ENCODE peak calls at places on chromosome 6, in ten cellular contexts. I is lower lobe of right lung; S is AG04450; T is ovary; X is A673; K is activated CD4-positive, CD25-positive, alpha-beta regulatory T cell; N is neural crest cell; Q is psoas muscle; C is HEK293T; E is M059J. Y is an unnamed sample.

GRCh38 chr6:52089758-52090348 is 2.4 kb upstream of the PKHD1 start:
- DNase-seq in K (no peak), S (no peak), I (no peak), E (peak; percentile 6), X (no peak), T (no peak), C (no peak), Q (no peak), N (no peak), Y (no peak)

GRCh38 chr6:135301304-135301703 is 120.2 kb downstream of the MYB start:
- DNase-seq in C (no peak), S (no peak), K (no peak), T (no peak), X (no peak), N (no peak), I (no peak), E (no peak), Q (no peak), Y (no peak)

GRCh38 chr6:118697554-118697953 is 46.2 kb upstream of the CEP85L start:
- DNase-seq in Q (peak; percentile 36), T (no peak), N (no peak), C (no peak), K (no peak), X (peak; percentile 25), I (no peak), S (no peak), E (no peak), Y (no peak)

GRCh38 chr6:72246926-72247325 is 360.6 kb downstream of the RIMS1 start:
- DNase-seq in I (no peak), K (no peak), S (no peak), C (peak; percentile 10), X (peak; percentile 29), N (no peak), Q (no peak), E (peak; percentile 43), T (no peak), Y (no peak)

GRCh38 chr6:32148722-32149576 is 2.8 kb downstream of the PRRT1 start:
- DNase-seq in C (peak; percentile 48), N (no peak), I (peak; percentile 74), T (no peak), Q (peak; percentile 79), X (no peak), K (peak; percentile 57), E (no peak), S (no peak), Y (peak; percentile 45)

GRCh38 chr6:161922631-161923119 is 648.8 kb upstream of the AGPAT4 start:
- DNase-seq in I (no peak), Q (peak; percentile 62), X (peak; percentile 25), S (peak; percentile 16), C (peak; percentile 63), T (no peak), K (no peak), E (peak; percentile 70), N (peak; percentile 9), Y (no peak)

GRCh38 chr6:17986656-17987575 is 519 bp downstream of the KIF13A start:
- DNase-seq in S (no peak), C (peak; percentile 51), E (peak; percentile 75), I (peak; percentile 82), T (peak; percentile 56), N (peak; percentile 43), Q (peak; percentile 78), X (peak; percentile 52), K (no peak), Y (no peak)

GRCh38 chr6:13484827-13485226 is 2.6 kb downstream of the GFOD1 start:
- DNase-seq in T (no peak), X (no peak), I (no peak), C (no peak), N (no peak), Q (no peak), E (no peak), K (no peak), S (no peak), Y (no peak)

GRCh38 chr6:37516920-37517405 is 17.3 kb upstream of the CCDC167 start:
- DNase-seq in T (no peak), I (no peak), N (no peak), X (no peak), C (no peak), Q (no peak), K (no peak), S (no peak), E (peak; percentile 41), Y (no peak)

GRCh38 chr6:169048806-169049205 is 204.8 kb downstream of the THBS2 start:
- DNase-seq in K (no peak), C (no peak), S (no peak), X (no peak), T (no peak), E (no peak), Q (no peak), N (no peak), I (no peak), Y (no peak)

GRCh38 chr6:38572186-38572813 is 67.4 kb downstream of the BTBD9 start:
- DNase-seq in T (no peak), I (no peak), E (no peak), Q (no peak), N (no peak), S (no peak), X (peak; percentile 17), K (no peak), C (no peak), Y (no peak)

GRCh38 chr6:13524801-13525508 is 37.6 kb upstream of the GFOD1 start:
- DNase-seq in K (no peak), C (no peak), I (no peak), E (no peak), N (no peak), Q (no peak), T (no peak), S (no peak), X (no peak), Y (no peak)

GRCh38 chr6:15751721-15752350 is 89.0 kb upstream of the DTNBP1 start:
- DNase-seq in S (no peak), E (peak; percentile 21), K (no peak), Q (no peak), C (no peak), I (no peak), N (no peak), X (no peak), T (no peak), Y (no peak)

GRCh38 chr6:25788305-25788922 is 33.9 kb downstream of the SLC17A4 start:
- DNase-seq in C (peak; percentile 60), S (peak; percentile 13), X (peak; percentile 72), E (peak; percentile 58), N (no peak), K (peak; percentile 10), T (no peak), Q (peak; percentile 54), I (peak; percentile 44), Y (no peak)

GRCh38 chr6:148332088-148332487 is 10.6 kb upstream of the SASH1 start:
- DNase-seq in E (no peak), C (no peak), S (no peak), I (no peak), N (no peak), X (no peak), T (no peak), K (no peak), Q (no peak), Y (no peak)

GRCh38 chr6:127420558-127420957 is 38.6 kb downstream of the KIAA0408 start:
- DNase-seq in X (peak; percentile 89), E (peak; percentile 95), Q (no peak), S (peak; percentile 76), N (peak; percentile 22), K (peak; percentile 46), T (no peak), I (no peak), C (peak; percentile 65), Y (peak; percentile 68)

GRCh38 chr6:36029464-36029863 is 1.9 kb downstream of the MAPK14 start:
- DNase-seq in N (no peak), X (peak; percentile 63), T (no peak), C (no peak), Q (no peak), I (no peak), K (no peak), E (peak; percentile 69), S (peak; percentile 48), Y (no peak)

GRCh38 chr6:125906158-125906998 is 50.2 kb upstream of the HINT3 start:
- DNase-seq in N (peak; percentile 34), E (peak; percentile 42), T (no peak), C (peak; percentile 73), I (peak; percentile 49), S (no peak), X (peak; percentile 66), Q (no peak), K (peak; percentile 33), Y (peak; percentile 8)

GRCh38 chr6:157124855-157125254 is 198.5 kb downstream of the TMEM242 start:
- DNase-seq in K (no peak), Q (no peak), S (no peak), X (no peak), E (no peak), C (no peak), I (no peak), T (no peak), N (no peak), Y (no peak)

GRCh38 chr6:125262026-125263013 is 39.4 kb downstream of the HDDC2 start:
- DNase-seq in T (no peak), C (no peak), K (no peak), S (no peak), E (peak; percentile 30), Q (no peak), X (no peak), I (no peak), N (no peak), Y (no peak)

GRCh38 chr6:160198577-160199211 is 59.9 kb downstream of the SLC22A2 start:
- DNase-seq in S (no peak), T (no peak), X (no peak), K (no peak), Q (no peak), I (no peak), C (no peak), N (no peak), E (peak; percentile 16), Y (no peak)

GRCh38 chr6:141203902-141204575 is 928.7 kb upstream of the GJE1 start:
- DNase-seq in C (no peak), K (no peak), X (no peak), Q (no peak), T (no peak), S (peak; percentile 67), N (no peak), E (peak; percentile 64), I (no peak), Y (no peak)

GRCh38 chr6:17863971-17864754 is 123.3 kb downstream of the KIF13A start:
- DNase-seq in T (no peak), I (no peak), K (no peak), Q (peak; percentile 52), X (no peak), E (peak; percentile 99), C (no peak), S (no peak), N (no peak), Y (no peak)

GRCh38 chr6:128841518-128841917 is 41.4 kb upstream of the LAMA2 start:
- DNase-seq in E (no peak), N (no peak), K (no peak), C (no peak), I (no peak), T (no peak), X (no peak), Q (no peak), S (no peak), Y (no peak)

GRCh38 chr6:57423468-57423867 is 106.0 kb downstream of the PRIM2 start:
- DNase-seq in S (no peak), N (no peak), K (no peak), X (peak; percentile 32), T (no peak), Q (no peak), E (peak; percentile 42), C (peak; percentile 8), I (no peak), Y (no peak)

GRCh38 chr6:29967379-29968010 is 25.2 kb downstream of the HLA-A start:
- DNase-seq in I (no peak), Q (no peak), C (no peak), S (no peak), E (peak; percentile 62), T (no peak), N (no peak), X (peak; percentile 59), K (no peak), Y (no peak)

GRCh38 chr6:47413752-47414516 is 63.7 kb upstream of the CD2AP start:
- DNase-seq in N (no peak), E (peak; percentile 84), K (no peak), S (peak; percentile 23), I (no peak), Q (no peak), T (peak; percentile 12), X (peak; percentile 75), C (peak; percentile 60), Y (no peak)

GRCh38 chr6:12223383-12223782 is 66.8 kb upstream of the EDN1 start:
- DNase-seq in N (no peak), I (no peak), E (no peak), Q (no peak), T (no peak), S (no peak), X (no peak), K (no peak), C (no peak), Y (no peak)